ENCODE peak calls at places on chromosomes 4 and X, in ten cellular contexts. O, T, M, E, C, I, R, G, N and S are unnamed samples.

GRCh38 chr4:90883519-90883918 is 756.3 kb downstream of the CCSER1 start:
- DNase-seq in R (no peak), N (no peak), O (no peak), M (no peak), G (no peak), I (no peak), E (no peak), T (no peak), C (no peak), S (no peak)

GRCh38 chrX:40100141-40100536 is 2.4 kb upstream of the BCOR start:
- DNase-seq in E (no peak), I (peak), C (peak), M (peak), T (peak), N (no peak), O (no peak), G (no peak), R (no peak), S (no peak)

GRCh38 chrX:14476169-14476568 is 53.2 kb upstream of the GLRA2 start:
- DNase-seq in I (no peak), N (no peak), G (no peak), T (no peak), R (no peak), E (no peak), M (no peak), O (no peak), C (no peak), S (no peak)

GRCh38 chr4:169362607-169363006 is 91.9 kb upstream of the SH3RF1 start:
- DNase-seq in O (no peak), N (no peak), T (no peak), E (no peak), I (no peak), M (no peak), G (no peak), R (no peak), C (no peak), S (no peak)

GRCh38 chr4:4477796-4478195 is 64.1 kb downstream of the STX18 start:
- DNase-seq in T (no peak), G (no peak), I (no peak), R (no peak), C (no peak), M (no peak), O (no peak), E (no peak), N (no peak), S (no peak)

GRCh38 chrX:50691820-50692219 is 122.2 kb downstream of the SHROOM4 start:
- DNase-seq in G (no peak), O (peak), I (no peak), T (no peak), C (peak), N (no peak), M (peak), E (no peak), R (no peak), S (no peak)

GRCh38 chr4:186300659-186301377 is 34.8 kb downstream of the F11 start:
- DNase-seq in G (no peak), R (no peak), O (no peak), C (no peak), N (no peak), M (no peak), E (no peak), I (no peak), T (no peak), S (no peak)

GRCh38 chr4:53932784-53933183 is 131.6 kb downstream of the CHIC2 start:
- DNase-seq in M (peak), G (no peak), T (no peak), C (peak), I (no peak), O (no peak), R (no peak), E (no peak), N (no peak), S (no peak)

GRCh38 chr4:81493895-81494490 is 22.3 kb upstream of the RASGEF1B start:
- DNase-seq in R (no peak), I (no peak), M (no peak), G (no peak), N (no peak), O (no peak), T (no peak), E (no peak), C (peak), S (no peak)